ENCODE peak calls at places on chromosomes 4 and X, in six cellular contexts. U is heart right ventricle, D is MM.1S, O is tibial nerve, T is IMR-90, L is ovary. Y is an unnamed sample.
A peak's percentile ranks its signal among the peaks of the same experiment; 100 is the strongest.

GRCh38 chr4:52843351-52843750 is 18.8 kb upstream of the RASL11B start:
- DNase-seq in U (no peak), T (no peak), L (no peak), O (no peak), D (no peak), Y (no peak)

GRCh38 chr4:183906736-183907651 is 1.9 kb downstream of the STOX2 start:
- DNase-seq in O (no peak), L (peak; percentile 17), D (no peak), U (no peak), T (no peak), Y (peak; percentile 16)

GRCh38 chrX:48498374-48498809 is 10.4 kb upstream of the PORCN start:
- DNase-seq in U (no peak), L (no peak), D (no peak), T (peak; percentile 74), O (no peak), Y (no peak)

GRCh38 chrX:21798677-21799219 is 40.7 kb upstream of the MBTPS2 start:
- DNase-seq in L (no peak), T (peak; percentile 28), D (no peak), U (no peak), O (no peak), Y (no peak)

GRCh38 chrX:44914532-44915198 is 41.7 kb downstream of the KDM6A start:
- DNase-seq in O (no peak), U (no peak), D (no peak), L (no peak), T (peak; percentile 68), Y (no peak)

GRCh38 chrX:55008571-55009358 is 8.6 kb downstream of the APEX2 start:
- DNase-seq in T (peak; percentile 4), O (no peak), L (no peak), U (peak; percentile 13), D (no peak), Y (peak; percentile 39)

GRCh38 chr4:155602351-155603140 is 64.1 kb upstream of the GUCY1A1 start:
- DNase-seq in L (no peak), U (no peak), O (no peak), D (no peak), T (no peak), Y (no peak)

GRCh38 chr4:148737071-148737470 is 294.9 kb upstream of the NR3C2 start:
- DNase-seq in T (no peak), U (no peak), O (no peak), D (no peak), L (no peak), Y (no peak)

DNA sequence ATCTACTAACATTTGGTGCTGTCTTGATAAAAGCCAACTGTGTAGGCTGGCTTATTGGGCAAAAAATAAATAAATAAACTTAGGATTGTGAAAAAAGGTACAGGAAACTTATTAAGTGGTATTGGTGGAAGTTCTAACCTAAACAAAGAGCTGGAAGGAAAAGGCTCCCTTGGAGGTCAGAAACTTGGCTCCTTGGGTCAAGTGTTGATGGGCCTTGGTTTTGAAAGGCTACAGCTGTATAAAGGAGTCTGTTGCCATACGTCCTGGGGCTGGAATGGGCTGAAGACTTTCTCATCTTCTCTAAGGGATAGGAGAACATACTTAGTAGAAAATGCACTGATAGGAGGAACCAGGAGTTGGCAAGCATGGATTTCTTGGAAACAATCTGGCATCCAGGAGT is 56.5 kb downstream of the PDLIM5 start:
- DNase-seq in D (no peak), T (peak; percentile 21), O (no peak), L (no peak), U (no peak), Y (no peak)
- H3K4me3 ChIP-seq in D (no peak overlapping the region), T (no peak overlapping the region), O (no peak overlapping the region), L (no peak overlapping the region), U (no peak overlapping the region), Y (no peak overlapping the region)

DNA sequence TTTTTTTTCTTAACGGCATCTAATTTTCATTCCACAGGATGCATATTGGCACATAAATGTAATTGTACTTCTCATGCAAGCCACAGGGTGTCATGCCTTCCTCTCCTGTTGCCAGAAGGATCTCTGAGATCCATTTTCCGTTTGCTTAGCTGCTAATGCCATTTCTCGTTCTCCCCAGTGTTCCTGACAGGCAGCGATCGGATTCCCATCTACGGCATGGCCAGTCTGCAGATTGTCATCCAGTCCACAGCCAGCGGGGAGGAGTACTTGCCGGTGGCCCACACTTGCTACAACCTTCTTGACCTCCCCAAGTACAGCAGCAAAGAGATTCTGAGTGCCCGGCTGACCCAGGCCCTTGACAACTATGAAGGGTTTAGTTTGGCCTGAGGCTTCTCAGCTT is 8.9 kb upstream of the NAP1L5 start:
- DNase-seq in L (peak; percentile 28), T (peak; percentile 77), D (no peak), O (peak; percentile 33), U (no peak), Y (peak; percentile 72)
- TF ChIP-seq CTCF in L (peak; percentile 47), T (peak; percentile 74), D (peak; percentile 9), O (peak; percentile 72), U (peak; percentile 69), Y (peak; percentile 66)

DNA sequence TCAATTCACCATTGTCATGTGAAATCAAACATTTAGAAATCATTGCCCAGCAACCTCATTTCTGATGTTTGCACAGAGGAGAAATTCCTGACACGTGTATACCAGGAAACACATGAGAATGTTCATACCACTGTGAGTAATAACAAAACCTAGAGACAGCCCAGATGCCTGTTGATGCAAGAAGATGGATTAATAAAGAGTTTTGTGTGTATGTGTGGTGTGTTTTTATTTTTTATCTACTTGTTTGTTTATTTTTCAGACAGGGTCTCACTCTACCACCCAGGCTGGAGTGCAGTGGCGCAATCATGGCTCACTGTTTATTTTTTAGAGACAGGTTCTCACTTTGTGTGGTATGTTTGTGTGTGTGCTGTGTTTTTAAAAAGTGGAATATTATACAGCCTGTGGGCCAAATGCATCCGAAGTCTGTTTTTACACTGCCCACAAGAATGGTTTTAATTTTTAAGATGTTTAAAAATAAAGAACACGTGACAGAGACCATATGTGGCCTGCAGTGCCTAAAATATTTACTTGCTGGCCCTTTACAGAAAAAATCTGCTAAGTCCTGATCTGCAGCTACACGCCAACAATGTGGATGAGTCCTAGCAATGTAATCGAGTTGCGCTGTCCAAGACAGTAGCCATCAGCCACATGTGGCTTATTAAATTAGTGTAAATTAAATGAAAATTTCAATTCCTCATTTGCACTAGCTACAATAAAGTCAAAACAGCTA is 39.2 kb downstream of the TXLNG start:
- DNase-seq in L (no peak), O (no peak), T (peak; percentile 42), D (no peak), U (no peak), Y (no peak)
- H3K36me3 ChIP-seq in L (no peaks in the 10 kb centered on the region), O (peaks cover 8% of the 10 kb centered on the region), T (peaks cover 8% of the 10 kb centered on the region), D (no peaks in the 10 kb centered on the region), U (no peaks in the 10 kb centered on the region), Y (peaks cover 56% of the 10 kb centered on the region)

GRCh38 chr4:123561525-123561924 is 164.9 kb downstream of the SPRY1 start:
- DNase-seq in O (no peak), U (no peak), T (no peak), D (no peak), L (no peak), Y (no peak)
- H3K4me3 ChIP-seq in O (no peak overlapping the region), U (no peak overlapping the region), T (no peak overlapping the region), D (no peak overlapping the region), L (no peak overlapping the region), Y (no peak overlapping the region)